ENCODE peak calls at places on chromosomes 7 and 10, in six cellular contexts. P is IMR-90, Y is hepatocyte, X is WTC11, V is GM12865, G is OCI-LY7. C is an unnamed sample.

GRCh38 chr10:13536674-13537366 is 8.0 kb upstream of the BEND7 start:
- DNase-seq in P (peak), Y (peak), X (peak), V (peak), G (peak), C (peak)

GRCh38 chr10:132483394-132483793 is 54.2 kb upstream of the INPP5A start:
- DNase-seq in P (no peak), Y (no peak), X (no peak), V (no peak), G (no peak), C (no peak)

GRCh38 chr7:78164459-78164858 is 365.9 kb downstream of the PHTF2 start:
- DNase-seq in P (no peak), Y (no peak), X (no peak), V (no peak), G (no peak), C (no peak)

GRCh38 chr7:118858651-118859149 is 634.2 kb downstream of the ANKRD7 start:
- DNase-seq in P (no peak), Y (no peak), X (peak), V (no peak), G (no peak), C (no peak)

GRCh38 chr10:69057261-69057950 is 30.5 kb upstream of the SRGN start:
- DNase-seq in P (no peak), Y (no peak), X (no peak), V (peak), G (no peak), C (no peak)

GRCh38 chr7:99571768-99572167 is 13.3 kb downstream of the ZNF655 start:
- DNase-seq in P (no peak), Y (no peak), X (no peak), V (no peak), G (no peak), C (no peak)

GRCh38 chr10:1571587-1572237 is 165.6 kb downstream of the ADARB2 start:
- DNase-seq in P (no peak), Y (no peak), X (no peak), V (no peak), G (no peak), C (no peak)

GRCh38 chr7:159212226-159212625 is 67.6 kb upstream of the VIPR2 start:
- DNase-seq in P (no peak), Y (no peak), X (no peak), V (no peak), G (no peak), C (no peak)

GRCh38 chr7:156585025-156585648 is 55.4 kb upstream of the RNF32 start:
- DNase-seq in P (no peak), Y (no peak), X (no peak), V (no peak), G (no peak), C (no peak)

GRCh38 chr7:29479606-29480200 is 83.9 kb upstream of the PRR15 start:
- DNase-seq in P (no peak), Y (no peak), X (no peak), V (no peak), G (no peak), C (no peak)

GRCh38 chr10:16999665-17000451 is 129.8 kb downstream of the CUBN start:
- DNase-seq in P (peak), Y (no peak), X (no peak), V (no peak), G (no peak), C (no peak)

GRCh38 chr10:77099136-77099535 is 538.5 kb downstream of the KCNMA1 start:
- DNase-seq in P (no peak), Y (no peak), X (no peak), V (no peak), G (no peak), C (no peak)

GRCh38 chr10:117374506-117375359 is 507 bp downstream of the PDZD8 start:
- DNase-seq in P (peak), Y (peak), X (peak), V (peak), G (peak), C (peak)

GRCh38 chr10:115903845-115904244 is 369.2 kb downstream of the GFRA1 start:
- DNase-seq in P (no peak), Y (no peak), X (no peak), V (no peak), G (no peak), C (no peak)

GRCh38 chr10:17655567-17656146 is 11.7 kb downstream of the STAM start:
- DNase-seq in P (no peak), Y (no peak), X (no peak), V (peak), G (no peak), C (peak)

GRCh38 chr10:95319239-95319638 is 28.4 kb upstream of the PDLIM1 start:
- DNase-seq in P (peak), Y (no peak), X (no peak), V (no peak), G (no peak), C (no peak)

GRCh38 chr10:117463545-117463920 is 79.0 kb upstream of the EMX2 start:
- DNase-seq in P (no peak), Y (no peak), X (no peak), V (no peak), G (no peak), C (no peak)

GRCh38 chr7:67408109-67408508 is 411.5 kb downstream of the TYW1 start:
- DNase-seq in P (no peak), Y (no peak), X (no peak), V (no peak), G (no peak), C (no peak)

GRCh38 chr7:2873146-2873545 is 29.0 kb upstream of the GNA12 start:
- DNase-seq in P (no peak), Y (no peak), X (no peak), V (no peak), G (no peak), C (peak)

GRCh38 chr10:26697163-26697921 is at the start of gene PDSS1:
- DNase-seq in P (peak), Y (peak), X (peak), V (peak), G (peak), C (peak)

GRCh38 chr10:97411411-97411810 is 10.3 kb upstream of the RRP12 start:
- DNase-seq in P (peak), Y (no peak), X (no peak), V (no peak), G (no peak), C (no peak)

GRCh38 chr7:7110706-7111105 is 71.6 kb upstream of the C1GALT1 start:
- DNase-seq in P (no peak), Y (no peak), X (no peak), V (no peak), G (no peak), C (no peak)

GRCh38 chr7:99362801-99363200 is 11.7 kb upstream of the ARPC1B start:
- DNase-seq in P (peak), Y (no peak), X (no peak), V (no peak), G (no peak), C (no peak)

GRCh38 chr10:71068811-71069411 is 143.5 kb upstream of the UNC5B start:
- DNase-seq in P (peak), Y (no peak), X (no peak), V (no peak), G (no peak), C (no peak)

GRCh38 chr7:149562602-149563001 is 65.0 kb upstream of the ZNF746 start:
- DNase-seq in P (peak), Y (no peak), X (no peak), V (no peak), G (no peak), C (no peak)

GRCh38 chr10:8180348-8180747 is 125.9 kb downstream of the GATA3 start:
- DNase-seq in P (no peak), Y (no peak), X (no peak), V (no peak), G (no peak), C (no peak)

DNA sequence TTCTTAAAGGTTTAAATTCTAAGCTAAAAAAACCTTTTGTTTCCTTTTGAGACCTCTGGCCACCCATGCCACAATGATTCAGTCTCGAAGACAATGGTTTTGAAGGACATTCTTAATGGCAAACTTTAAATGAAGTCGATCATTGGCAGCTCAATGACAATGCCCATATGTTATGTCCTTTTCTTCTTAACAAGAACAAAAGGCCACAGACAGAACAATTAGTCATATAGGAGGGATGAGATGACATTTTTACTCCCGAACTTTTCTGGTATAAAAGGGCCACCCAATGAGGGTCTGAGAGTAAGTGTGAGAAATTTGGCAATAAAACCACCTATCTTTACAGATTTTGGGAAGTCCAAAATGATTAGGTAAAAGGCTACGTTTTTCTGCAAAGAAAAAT is at the start of gene NPS:
- DNase-seq in P (no peak), Y (no peak), X (no peak), V (no peak), G (no peak), C (no peak)
- TF ChIP-seq CTCF in P (no peak), Y (no peak), X (no peak), V (no peak), G (no peak), C (no peak)

GRCh38 chr7:25852995-25853713 is 298.8 kb upstream of the NFE2L3 start:
- DNase-seq in P (no peak), Y (no peak), X (no peak), V (no peak), G (no peak), C (no peak)

GRCh38 chr7:25856056-25856780 is 295.8 kb upstream of the NFE2L3 start:
- DNase-seq in P (peak), Y (no peak), X (no peak), V (no peak), G (no peak), C (no peak)

GRCh38 chr7:25854059-25854458 is 297.9 kb upstream of the NFE2L3 start:
- DNase-seq in P (no peak), Y (no peak), X (peak), V (no peak), G (no peak), C (no peak)

GRCh38 chr7:25852249-25852994 is 299.6 kb upstream of the NFE2L3 start:
- DNase-seq in P (no peak), Y (peak), X (peak), V (no peak), G (no peak), C (peak)

GRCh38 chr7:25854608-25855497 is 297.1 kb upstream of the NFE2L3 start:
- DNase-seq in P (peak), Y (peak), X (peak), V (peak), G (peak), C (peak)
- TF ChIP-seq CTCF in P (peak), Y (peak), X (peak), V (peak), G (peak), C (peak)

DNA sequence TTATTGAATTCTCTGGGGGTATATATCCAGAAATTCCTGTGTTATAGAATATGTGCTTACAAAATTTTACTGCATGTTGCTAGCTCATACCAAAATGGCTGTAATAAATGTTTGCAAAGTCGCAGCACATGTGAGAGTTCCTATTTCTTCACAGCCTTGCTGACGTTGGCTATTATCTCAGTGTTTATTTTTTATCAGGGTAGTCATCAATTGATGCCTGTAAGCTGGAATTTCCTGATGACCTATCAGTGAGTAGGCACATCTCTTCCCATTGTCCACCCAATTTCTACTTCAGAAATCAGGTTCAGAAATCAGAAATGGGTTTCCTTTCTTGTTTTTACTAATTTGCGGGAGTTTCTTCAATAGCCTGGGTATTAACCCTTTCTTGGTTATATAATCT is 268.1 kb upstream of the FZD8 start:
- DNase-seq in P (peak), Y (no peak), X (no peak), V (no peak), G (no peak), C (no peak)
- TF ChIP-seq CTCF in P (no peak), Y (no peak), X (no peak), V (no peak), G (no peak), C (no peak)

GRCh38 chr10:31083765-31084184 is 52.1 kb upstream of the ZNF438 start:
- DNase-seq in P (peak), Y (peak), X (peak), V (peak), G (peak), C (peak)
- TF ChIP-seq CTCF in P (peak), Y (peak), X (no peak), V (peak), G (peak), C (peak)